ENCODE peak calls at places on chromosomes 7 and 10, in six cellular contexts. Q is nephron progenitor cell; G is stimulated activated CD4-positive, alpha-beta T cell treated with anti-CD3 and anti-CD28 coated beads, Interleukin-1b, Interleukin-23, amount 100 ng/mL, for 24 hours; J is vagina; B is COR-L47; I is aorta. O is an unnamed sample.

GRCh38 chr10:60914676-60915075 is 29.3 kb downstream of the RHOBTB1 start:
- DNase-seq in Q (no peak), G (no peak), J (no peak), B (no peak), I (peak), O (no peak)

GRCh38 chr10:63901916-63902315 is 380.7 kb downstream of the REEP3 start:
- DNase-seq in Q (no peak), G (no peak), J (no peak), B (no peak), I (no peak), O (no peak)

GRCh38 chr10:46555713-46556514 is 544 bp downstream of the GPRIN2 start:
- DNase-seq in Q (peak), G (no peak), J (no peak), B (no peak), I (peak), O (no peak)

GRCh38 chr7:38021892-38022291 is 101.5 kb downstream of the EPDR1 start:
- DNase-seq in Q (no peak), G (no peak), J (no peak), B (no peak), I (no peak), O (no peak)

GRCh38 chr7:30434140-30434799 is 44.3 kb downstream of the NOD1 start:
- DNase-seq in Q (no peak), G (no peak), J (no peak), B (no peak), I (no peak), O (no peak)

GRCh38 chr7:31710171-31710570 is 23.2 kb downstream of the PPP1R17 start:
- DNase-seq in Q (no peak), G (no peak), J (no peak), B (peak), I (no peak), O (no peak)

GRCh38 chr10:3635248-3635647 is 149.8 kb downstream of the KLF6 start:
- DNase-seq in Q (no peak), G (no peak), J (no peak), B (peak), I (no peak), O (no peak)

GRCh38 chr10:33657154-33657900 is 322.9 kb upstream of the NRP1 start:
- DNase-seq in Q (no peak), G (no peak), J (no peak), B (peak), I (no peak), O (no peak)

GRCh38 chr10:18179901-18180300 is 39.7 kb downstream of the CACNB2 start:
- DNase-seq in Q (no peak), G (no peak), J (no peak), B (no peak), I (no peak), O (peak)

GRCh38 chr10:133400624-133401424 is 6.9 kb downstream of the MTG1 start:
- DNase-seq in Q (no peak), G (no peak), J (no peak), B (no peak), I (no peak), O (no peak)

GRCh38 chr10:72035488-72035887 is 52.9 kb downstream of the SPOCK2 start:
- DNase-seq in Q (no peak), G (no peak), J (no peak), B (no peak), I (no peak), O (no peak)

GRCh38 chr10:35606423-35606822 is 1.3 kb downstream of the GJD4 start:
- DNase-seq in Q (no peak), G (no peak), J (no peak), B (no peak), I (no peak), O (no peak)

GRCh38 chr10:45809829-45810228 is 37.5 kb downstream of the AGAP4 start:
- DNase-seq in Q (no peak), G (no peak), J (no peak), B (no peak), I (no peak), O (no peak)

GRCh38 chr7:41656357-41656756 is 46.5 kb downstream of the INHBA start:
- DNase-seq in Q (no peak), G (no peak), J (no peak), B (no peak), I (no peak), O (no peak)

GRCh38 chr7:28517606-28518005 is 105.3 kb downstream of the CREB5 start:
- DNase-seq in Q (no peak), G (no peak), J (no peak), B (no peak), I (no peak), O (peak)

GRCh38 chr10:27525819-27526218 is 21.7 kb downstream of the RAB18 start:
- DNase-seq in Q (no peak), G (no peak), J (no peak), B (no peak), I (no peak), O (no peak)

GRCh38 chr7:13841284-13841683 is 148.2 kb downstream of the ETV1 start:
- DNase-seq in Q (no peak), G (no peak), J (no peak), B (no peak), I (no peak), O (no peak)

GRCh38 chr10:103695584-103696005 is 159.8 kb downstream of the SH3PXD2A start:
- DNase-seq in Q (no peak), G (no peak), J (no peak), B (no peak), I (no peak), O (no peak)

GRCh38 chr7:129889133-129889854 is 63.5 kb downstream of the UBE2H start:
- DNase-seq in Q (no peak), G (no peak), J (no peak), B (no peak), I (no peak), O (no peak)

GRCh38 chr7:137873524-137873923 is 26.8 kb upstream of the DGKI start:
- DNase-seq in Q (no peak), G (no peak), J (no peak), B (no peak), I (no peak), O (no peak)

GRCh38 chr10:974038-974784 is 14.0 kb upstream of the GTPBP4 start:
- DNase-seq in Q (no peak), G (no peak), J (no peak), B (no peak), I (no peak), O (no peak)

GRCh38 chr10:126921974-126922525 is 16.8 kb downstream of the DOCK1 start:
- DNase-seq in Q (no peak), G (no peak), J (no peak), B (no peak), I (peak), O (no peak)

GRCh38 chr10:61761825-61762217 is 99.1 kb downstream of the CABCOCO1 start:
- DNase-seq in Q (no peak), G (no peak), J (no peak), B (peak), I (no peak), O (peak)

GRCh38 chr7:29865526-29865925 is 59.2 kb downstream of the WIPF3 start:
- DNase-seq in Q (no peak), G (no peak), J (no peak), B (no peak), I (peak), O (no peak)

GRCh38 chr10:30980951-30981616 is 50.6 kb downstream of the ZNF438 start:
- DNase-seq in Q (no peak), G (no peak), J (no peak), B (peak), I (no peak), O (peak)

GRCh38 chr10:75233444-75234016 is 2.2 kb downstream of the COMTD1 start:
- DNase-seq in Q (no peak), G (no peak), J (no peak), B (no peak), I (no peak), O (no peak)

GRCh38 chr7:8115547-8116402 is 146.2 kb downstream of the ICA1 start:
- DNase-seq in Q (no peak), G (no peak), J (no peak), B (no peak), I (no peak), O (no peak)

GRCh38 chr10:20672724-20673123 is 224.4 kb downstream of the NEBL start:
- DNase-seq in Q (no peak), G (no peak), J (no peak), B (no peak), I (no peak), O (no peak)

O was measured in globus pallidus.